ENCODE peak calls at places on chromosomes 13 and 19, in seven cellular contexts. P, M, C, Y, S, E and D are unnamed samples.

GRCh38 chr19:53157601-53158000 is 1.3 kb downstream of the ZNF347 start:
- DNase-seq in P (no peak), M (no peak), C (peak; percentile 5), Y (peak; percentile 21), S (peak; percentile 6), E (peak; percentile 12), D (no peak)

GRCh38 chr19:2428027-2428690 is 773 bp upstream of the TIMM13 start:
- DNase-seq in P (peak; percentile 35), M (no peak), C (no peak), Y (no peak), S (no peak), E (no peak), D (no peak)

GRCh38 chr19:16640951-16641350 is 12.9 kb upstream of the MED26 start:
- DNase-seq in P (no peak), M (no peak), C (no peak), Y (no peak), S (no peak), E (no peak), D (no peak)

GRCh38 chr19:42352216-42352892 is 26.9 kb downstream of the MEGF8 start:
- DNase-seq in P (no peak), M (no peak), C (no peak), Y (no peak), S (peak; percentile 45), E (peak; percentile 15), D (peak; percentile 30)

GRCh38 chr13:97174638-97175037 is 47.5 kb upstream of the MBNL2 start:
- DNase-seq in P (no peak), M (no peak), C (no peak), Y (no peak), S (no peak), E (no peak), D (no peak)

GRCh38 chr13:99496322-99497142 is 4.7 kb upstream of the TM9SF2 start:
- DNase-seq in P (peak; percentile 48), M (no peak), C (no peak), Y (peak; percentile 52), S (peak; percentile 32), E (peak; percentile 17), D (peak; percentile 69)

GRCh38 chr13:65724261-65724660 is 1505.9 kb downstream of the PCDH9 start:
- DNase-seq in P (no peak), M (no peak), C (no peak), Y (no peak), S (no peak), E (peak; percentile 82), D (peak; percentile 32)

GRCh38 chr13:23378009-23378632 is 55.4 kb downstream of the SACS start:
- DNase-seq in P (peak; percentile 62), M (no peak), C (no peak), Y (no peak), S (peak; percentile 92), E (peak; percentile 93), D (peak; percentile 64)

GRCh38 chr19:12720296-12720695 is 3.4 kb downstream of the TNPO2 start:
- DNase-seq in P (no peak), M (no peak), C (no peak), Y (no peak), S (no peak), E (no peak), D (no peak)

GRCh38 chr19:12723383-12723642 is 419 bp downstream of the TNPO2 start:
- DNase-seq in P (no peak), M (no peak), C (no peak), Y (no peak), S (no peak), E (no peak), D (no peak)

GRCh38 chr19:12721656-12722565 is 1.8 kb downstream of the TNPO2 start:
- DNase-seq in P (peak; percentile 74), M (no peak), C (no peak), Y (peak; percentile 65), S (peak; percentile 98), E (peak; percentile 82), D (peak; percentile 41)

GRCh38 chr19:12722566-12723382 is 958 bp downstream of the TNPO2 start:
- DNase-seq in P (peak; percentile 89), M (peak; percentile 94), C (peak; percentile 98), Y (peak; percentile 96), S (peak; percentile 100), E (peak; percentile 100), D (peak; percentile 99)

GRCh38 chr19:12720851-12721655 is 2.7 kb downstream of the TNPO2 start:
- DNase-seq in P (no peak), M (no peak), C (no peak), Y (peak; percentile 38), S (peak; percentile 88), E (peak; percentile 26), D (no peak)
- H3K4me3 ChIP-seq in P (peak overlapping the region; percentile 90), M (peak overlapping the region; percentile 90), C (peak overlapping the region; percentile 80), Y (peak overlapping the region; percentile 60), S (peak overlapping the region; percentile 92), E (peak overlapping the region; percentile 81), D (peak overlapping the region; percentile 99)

GRCh38 chr19:10105241-10106099 is 692 bp upstream of the PPAN start:
- DNase-seq in P (no peak), M (no peak), C (no peak), Y (no peak), S (no peak), E (no peak), D (no peak)
- H3K4me3 ChIP-seq in P (peak overlapping the region; percentile 56), M (peak overlapping the region; percentile 74), C (no peak overlapping the region), Y (no peak overlapping the region), S (peak overlapping the region; percentile 93), E (peak overlapping the region; percentile 17), D (peak overlapping the region; percentile 37)

GRCh38 chr19:7706662-7707454 is 4.9 kb upstream of the FCER2 start:
- DNase-seq in P (no peak), M (no peak), C (no peak), Y (peak; percentile 43), S (peak; percentile 55), E (no peak), D (no peak)

GRCh38 chr19:7704280-7705060 is 2.5 kb upstream of the FCER2 start:
- DNase-seq in P (no peak), M (no peak), C (no peak), Y (no peak), S (no peak), E (no peak), D (no peak)

GRCh38 chr19:7705387-7706187 is 3.7 kb upstream of the FCER2 start:
- DNase-seq in P (peak; percentile 85), M (peak; percentile 19), C (no peak), Y (peak; percentile 55), S (peak; percentile 46), E (no peak), D (peak; percentile 36)

GRCh38 chr19:7703332-7703731 is 1.4 kb upstream of the FCER2 start:
- DNase-seq in P (no peak), M (no peak), C (no peak), Y (no peak), S (peak; percentile 49), E (no peak), D (no peak)

GRCh38 chr19:7706188-7706530 is 4.2 kb upstream of the FCER2 start:
- DNase-seq in P (no peak), M (no peak), C (no peak), Y (no peak), S (no peak), E (no peak), D (no peak)
- H3K4me3 ChIP-seq in P (no peak overlapping the region), M (no peak overlapping the region), C (no peak overlapping the region), Y (no peak overlapping the region), S (no peak overlapping the region), E (no peak overlapping the region), D (no peak overlapping the region)

GRCh38 chr19:15123031-15123890 is 16.1 kb downstream of the SYDE1 start:
- DNase-seq in P (no peak), M (no peak), C (no peak), Y (no peak), S (peak; percentile 8), E (no peak), D (no peak)
- H3K4me3 ChIP-seq in P (no peak overlapping the region), M (no peak overlapping the region), C (no peak overlapping the region), Y (no peak overlapping the region), S (no peak overlapping the region), E (no peak overlapping the region), D (no peak overlapping the region)

GRCh38 chr19:47593860-47594259 is 15.1 kb upstream of the BICRA start:
- DNase-seq in P (no peak), M (no peak), C (no peak), Y (no peak), S (no peak), E (no peak), D (no peak)

GRCh38 chr19:47587295-47587694 is 14.3 kb upstream of the ZNF541 start:
- DNase-seq in P (no peak), M (no peak), C (no peak), Y (no peak), S (no peak), E (peak; percentile 35), D (no peak)

DNA sequence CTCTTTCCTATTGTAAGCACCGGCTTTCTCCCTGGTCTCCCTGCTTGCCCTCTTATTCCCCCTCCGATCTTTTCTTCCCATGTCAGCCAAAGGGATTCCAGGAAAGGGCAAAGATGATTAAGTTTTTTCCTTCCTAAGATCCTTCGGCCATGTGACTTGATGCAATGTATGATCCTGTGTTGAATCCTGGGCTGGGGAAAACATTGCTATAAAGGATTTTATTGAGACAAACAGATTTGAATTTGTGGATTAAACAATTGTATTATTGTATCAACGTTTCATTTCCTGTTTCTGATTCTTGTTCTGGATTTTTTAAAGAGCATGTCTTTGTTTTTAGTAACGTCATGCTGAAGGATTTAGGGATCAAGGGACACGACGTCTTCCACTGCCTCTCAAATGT is 16.9 kb upstream of the ZNF541 start:
- DNase-seq in P (no peak), M (no peak), C (no peak), Y (no peak), S (no peak), E (no peak), D (no peak)
- H3K4me3 ChIP-seq in P (no peak overlapping the region), M (no peak overlapping the region), C (no peak overlapping the region), Y (no peak overlapping the region), S (no peak overlapping the region), E (no peak overlapping the region), D (no peak overlapping the region)

DNA sequence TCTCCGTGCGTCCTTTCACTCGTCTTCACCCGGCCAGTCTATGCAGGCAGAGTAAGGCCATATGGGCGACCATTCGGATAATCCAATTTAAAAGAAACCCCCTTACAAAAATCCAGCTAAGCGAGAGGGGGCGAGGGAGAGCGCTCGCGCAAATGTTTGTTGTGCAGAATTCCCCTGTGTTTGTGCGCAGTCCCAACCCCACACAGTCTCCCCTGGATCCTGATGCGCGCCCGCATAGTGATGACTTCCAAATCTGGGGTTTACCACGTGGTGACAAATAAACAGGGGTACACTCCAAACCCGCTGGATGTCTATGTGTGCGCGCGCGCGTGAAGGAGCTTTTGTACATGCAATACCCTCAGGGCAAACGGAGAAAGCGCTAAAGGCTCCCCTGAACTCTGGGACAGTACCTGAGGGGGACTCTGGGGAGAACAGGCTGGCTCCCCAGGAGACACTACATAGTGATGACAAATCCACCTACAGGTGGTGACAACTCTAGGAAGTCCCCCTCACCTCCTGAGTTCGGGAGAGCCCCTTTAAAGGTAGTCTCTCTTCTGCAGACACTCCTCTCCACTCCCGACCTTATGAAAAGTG is 8.5 kb downstream of the SOX21 start:
- DNase-seq in P (no peak), M (no peak), C (no peak), Y (no peak), S (peak; percentile 62), E (no peak), D (no peak)
- H3K4me3 ChIP-seq in P (no peak overlapping the region), M (no peak overlapping the region), C (no peak overlapping the region), Y (no peak overlapping the region), S (no peak overlapping the region), E (no peak overlapping the region), D (no peak overlapping the region)